ENCODE peak calls at places on chromosome 3, in five cellular contexts. J is left lung; D is OCI-LY7; K is effector memory CD4-positive, alpha-beta T cell; I is upper lobe of left lung. C is an unnamed sample.
A peak's percentile ranks its signal among the peaks of the same experiment; 100 is the strongest.

GRCh38 chr3:10935028-10935427 is 57.5 kb upstream of the SLC6A1 start:
- DNase-seq in J (no peak), D (no peak), K (no peak), I (no peak), C (peak; percentile 69)

GRCh38 chr3:129795596-129795995 is 97.9 kb downstream of the TMCC1 start:
- DNase-seq in J (no peak), D (no peak), K (no peak), I (no peak), C (no peak)

GRCh38 chr3:71074416-71074815 is 509.1 kb downstream of the FOXP1 start:
- DNase-seq in J (no peak), D (no peak), K (no peak), I (no peak), C (no peak)

GRCh38 chr3:37694236-37694635 is 167.4 kb upstream of the CTDSPL start:
- DNase-seq in J (no peak), D (no peak), K (no peak), I (peak; percentile 40), C (no peak)

GRCh38 chr3:149145926-149146325 is 16.5 kb downstream of the HPS3 start:
- DNase-seq in J (no peak), D (peak; percentile 89), K (no peak), I (no peak), C (no peak)

GRCh38 chr3:147797095-147797494 is 387.9 kb downstream of the ZIC1 start:
- DNase-seq in J (no peak), D (no peak), K (no peak), I (no peak), C (no peak)

GRCh38 chr3:95037927-95038326 is 975.1 kb downstream of the NSUN3 start:
- DNase-seq in J (no peak), D (no peak), K (no peak), I (no peak), C (no peak)

GRCh38 chr3:195748661-195749060 is 27.9 kb downstream of the MUC20 start:
- DNase-seq in J (peak; percentile 57), D (no peak), K (no peak), I (no peak), C (peak; percentile 60)

GRCh38 chr3:168029705-168030104 is 66.0 kb downstream of the GOLIM4 start:
- DNase-seq in J (peak; percentile 42), D (no peak), K (no peak), I (no peak), C (no peak)

GRCh38 chr3:121748638-121749275 is 784 bp downstream of the GOLGB1 start:
- DNase-seq in J (no peak), D (peak; percentile 44), K (no peak), I (peak; percentile 84), C (peak; percentile 75)

GRCh38 chr3:38644662-38645053 is 4.8 kb downstream of the SCN5A start:
- DNase-seq in J (no peak), D (no peak), K (no peak), I (peak; percentile 3), C (no peak)

GRCh38 chr3:125356140-125357026 is 18.7 kb downstream of the ZNF148 start:
- DNase-seq in J (no peak), D (no peak), K (no peak), I (no peak), C (no peak)

GRCh38 chr3:137764001-137764433 is at the start of gene SOX14:
- DNase-seq in J (peak; percentile 78), D (no peak), K (no peak), I (peak; percentile 55), C (peak; percentile 28)
- H3K4me1 ChIP-seq in J (peaks cover 13% of the 10 kb centered on the region), D (no peaks in the 10 kb centered on the region), K (no peaks in the 10 kb centered on the region), I (peaks cover 27% of the 10 kb centered on the region), C (no peaks in the 10 kb centered on the region)

GRCh38 chr3:136750209-136750921 is 1.8 kb downstream of the STAG1 start:
- DNase-seq in J (no peak), D (peak; percentile 51), K (no peak), I (peak; percentile 35), C (no peak)
- H3K27ac ChIP-seq in J (peak overlapping the region; percentile 92), D (peak overlapping the region; percentile 94), K (peak overlapping the region; percentile 9), I (peak overlapping the region; percentile 100), C (no peak overlapping the region)

GRCh38 chr3:169243122-169243521 is 420.4 kb downstream of the MECOM start:
- DNase-seq in J (no peak), D (no peak), K (no peak), I (no peak), C (no peak)

GRCh38 chr3:169241575-169241927 is 422.0 kb downstream of the MECOM start:
- DNase-seq in J (no peak), D (no peak), K (no peak), I (no peak), C (no peak)

GRCh38 chr3:169240786-169241486 is 422.6 kb downstream of the MECOM start:
- DNase-seq in J (no peak), D (no peak), K (no peak), I (no peak), C (no peak)

GRCh38 chr3:169243579-169243978 is 419.9 kb downstream of the MECOM start:
- DNase-seq in J (no peak), D (no peak), K (no peak), I (no peak), C (no peak)

GRCh38 chr3:169241928-169242751 is 421.4 kb downstream of the MECOM start:
- DNase-seq in J (peak; percentile 74), D (no peak), K (no peak), I (peak; percentile 37), C (peak; percentile 52)
- H3K4me1 ChIP-seq in J (peaks cover 13% of the 10 kb centered on the region), D (no peaks in the 10 kb centered on the region), K (no peaks in the 10 kb centered on the region), I (peaks cover 13% of the 10 kb centered on the region), C (no peaks in the 10 kb centered on the region)

DNA sequence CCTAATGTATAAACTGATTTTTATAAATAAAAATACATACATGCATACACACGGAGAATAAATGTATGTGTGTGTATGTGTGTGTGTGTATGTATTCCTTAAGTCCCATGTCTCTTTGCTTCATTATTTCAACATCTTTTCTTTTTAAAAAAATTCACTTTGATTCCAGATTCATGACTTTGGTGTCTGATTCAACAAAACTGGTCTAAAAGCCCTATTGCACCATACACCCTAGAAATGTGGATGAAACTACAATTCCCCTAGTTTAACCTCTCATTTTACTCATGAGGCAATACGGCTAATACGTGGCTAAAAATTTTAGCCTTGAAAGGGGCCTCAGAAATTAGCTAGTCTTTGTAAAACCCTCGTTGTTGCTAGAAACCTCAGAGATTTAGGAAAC is 228.1 kb downstream of the ADAMTS9 start:
- DNase-seq in J (no peak), D (no peak), K (no peak), I (no peak), C (no peak)
- H3K27ac ChIP-seq in J (no peak overlapping the region), D (no peak overlapping the region), K (no peak overlapping the region), I (no peak overlapping the region), C (no peak overlapping the region)

C was measured in aorta.